ENCODE peak calls at places on chromosomes 1 and 21, in ten cellular contexts. P is epithelial cell of esophagus; M is esophagus muscularis mucosa; S is EL; Q is stimulated activated CD4-positive, alpha-beta T cell treated with anti-CD3 and anti-CD28 coated beads, Interleukin-4, amount 100 ng/mL, for 48 hours; X is kidney; H is AML-193; T is A172; E is T-helper 2 cell; N is stimulated activated CD8-positive, alpha-beta memory T cell treated with anti-CD3 and anti-CD28 coated beads, Interleukin-15, amount 100 ng/mL, for 1 hour. V is an unnamed sample.

GRCh38 chr21:34807881-34808568 is 139.2 kb downstream of the CLIC6 start:
- DNase-seq in P (peak; percentile 98), M (no peak), S (peak; percentile 94), Q (peak; percentile 50), X (peak; percentile 74), H (no peak), T (peak; percentile 98), E (peak; percentile 69), N (peak; percentile 19), V (peak; percentile 92)

GRCh38 chr1:188423088-188423487 is 1594.3 kb downstream of the PLA2G4A start:
- DNase-seq in P (no peak), M (no peak), S (no peak), Q (no peak), X (no peak), H (peak; percentile 55), T (no peak), E (no peak), N (no peak), V (no peak)

GRCh38 chr21:37346841-37347430 is 19.6 kb upstream of the DYRK1A start:
- DNase-seq in P (no peak), M (no peak), S (no peak), Q (no peak), X (no peak), H (no peak), T (no peak), E (no peak), N (no peak), V (no peak)

GRCh38 chr1:114482585-114482984 is 28.4 kb downstream of the TRIM33 start:
- DNase-seq in P (peak; percentile 74), M (no peak), S (no peak), Q (no peak), X (no peak), H (peak; percentile 80), T (no peak), E (no peak), N (no peak), V (no peak)

GRCh38 chr1:179794669-179795068 is 51.6 kb downstream of the FAM163A start:
- DNase-seq in P (no peak), M (no peak), S (no peak), Q (no peak), X (no peak), H (no peak), T (peak; percentile 60), E (no peak), N (no peak), V (peak; percentile 97)

GRCh38 chr1:206878456-206878855 is 13.0 kb downstream of the IL20 start:
- DNase-seq in P (no peak), M (no peak), S (no peak), Q (no peak), X (no peak), H (peak; percentile 9), T (no peak), E (no peak), N (no peak), V (no peak)

GRCh38 chr1:66446261-66447001 is 87.5 kb upstream of the SGIP1 start:
- DNase-seq in P (peak; percentile 69), M (no peak), S (peak; percentile 76), Q (no peak), X (no peak), H (peak; percentile 65), T (peak; percentile 46), E (peak; percentile 45), N (no peak), V (no peak)

GRCh38 chr1:196078691-196079090 is 529.5 kb downstream of the KCNT2 start:
- DNase-seq in P (peak; percentile 64), M (no peak), S (peak; percentile 4), Q (no peak), X (no peak), H (no peak), T (peak; percentile 7), E (no peak), N (no peak), V (peak; percentile 7)

GRCh38 chr1:47385020-47385419 is 31.1 kb upstream of the FOXE3 start:
- DNase-seq in P (no peak), M (no peak), S (no peak), Q (no peak), X (no peak), H (no peak), T (no peak), E (no peak), N (no peak), V (no peak)

GRCh38 chr1:160325252-160325651 is 17.8 kb downstream of the COPA start:
- DNase-seq in P (no peak), M (no peak), S (no peak), Q (no peak), X (no peak), H (no peak), T (no peak), E (no peak), N (no peak), V (no peak)

GRCh38 chr1:21451212-21451611 is 11.3 kb downstream of the NBPF3 start:
- DNase-seq in P (no peak), M (no peak), S (peak; percentile 90), Q (no peak), X (no peak), H (no peak), T (peak; percentile 44), E (no peak), N (no peak), V (peak; percentile 75)

GRCh38 chr1:109466440-109467300 is at the start of gene SYPL2:
- DNase-seq in P (no peak), M (no peak), S (peak; percentile 50), Q (no peak), X (peak; percentile 89), H (no peak), T (no peak), E (no peak), N (no peak), V (no peak)

GRCh38 chr1:49026230-49026811 is 249.6 kb upstream of the BEND5 start:
- DNase-seq in P (no peak), M (no peak), S (no peak), Q (no peak), X (no peak), H (no peak), T (no peak), E (no peak), N (no peak), V (no peak)

GRCh38 chr1:112575154-112575804 is 43.7 kb downstream of the ST7L start:
- DNase-seq in P (peak; percentile 78), M (no peak), S (peak; percentile 93), Q (no peak), X (no peak), H (no peak), T (peak; percentile 88), E (no peak), N (no peak), V (peak; percentile 94)

GRCh38 chr1:69585666-69586065 is 17.9 kb downstream of the LRRC7 start:
- DNase-seq in P (no peak), M (no peak), S (no peak), Q (no peak), X (no peak), H (no peak), T (no peak), E (no peak), N (no peak), V (no peak)

GRCh38 chr1:117607471-117607870 is 1.6 kb downstream of the TENT5C start:
- DNase-seq in P (peak; percentile 13), M (no peak), S (no peak), Q (no peak), X (no peak), H (peak; percentile 90), T (no peak), E (peak; percentile 75), N (peak; percentile 13), V (no peak)

GRCh38 chr1:30466610-30467009 is 256.8 kb downstream of the MATN1 start:
- DNase-seq in P (no peak), M (no peak), S (no peak), Q (no peak), X (peak; percentile 9), H (no peak), T (no peak), E (no peak), N (no peak), V (no peak)

GRCh38 chr1:226972931-226973330 is 32.8 kb downstream of the COQ8A start:
- DNase-seq in P (no peak), M (no peak), S (no peak), Q (no peak), X (peak; percentile 58), H (no peak), T (no peak), E (no peak), N (no peak), V (no peak)

GRCh38 chr1:235079443-235079967 is 49.1 kb downstream of the TOMM20 start:
- DNase-seq in P (peak; percentile 99), M (no peak), S (no peak), Q (no peak), X (peak; percentile 96), H (no peak), T (peak; percentile 89), E (no peak), N (no peak), V (peak; percentile 52)

GRCh38 chr1:156086256-156086662 is 4.0 kb upstream of the MEX3A start:
- DNase-seq in P (no peak), M (no peak), S (peak; percentile 29), Q (no peak), X (no peak), H (no peak), T (peak; percentile 76), E (no peak), N (no peak), V (no peak)

GRCh38 chr1:38334930-38335592 is 288.5 kb upstream of the POU3F1 start:
- DNase-seq in P (no peak), M (peak; percentile 80), S (no peak), Q (peak; percentile 3), X (no peak), H (peak; percentile 23), T (no peak), E (no peak), N (no peak), V (no peak)

GRCh38 chr1:79353224-79353623 is 346.7 kb upstream of the ADGRL4 start:
- DNase-seq in P (peak; percentile 70), M (no peak), S (peak; percentile 71), Q (no peak), X (no peak), H (peak; percentile 3), T (peak; percentile 50), E (no peak), N (no peak), V (peak; percentile 59)

GRCh38 chr1:218374972-218375371 is 29.8 kb downstream of the TGFB2 start:
- DNase-seq in P (peak; percentile 64), M (no peak), S (peak; percentile 26), Q (no peak), X (no peak), H (no peak), T (peak; percentile 74), E (no peak), N (no peak), V (no peak)

GRCh38 chr1:117059334-117059677 is 820 bp upstream of the TTF2 start:
- DNase-seq in P (peak; percentile 49), M (peak; percentile 90), S (no peak), Q (peak; percentile 60), X (peak; percentile 85), H (peak; percentile 38), T (peak; percentile 43), E (peak; percentile 58), N (peak; percentile 25), V (peak; percentile 47)

GRCh38 chr21:27776925-27777553 is 810.2 kb upstream of the ADAMTS5 start:
- DNase-seq in P (no peak), M (no peak), S (no peak), Q (no peak), X (peak; percentile 61), H (no peak), T (no peak), E (no peak), N (no peak), V (no peak)

GRCh38 chr1:246907472-246907871 is 24.3 kb downstream of the AHCTF1 start:
- DNase-seq in P (peak; percentile 52), M (no peak), S (peak; percentile 39), Q (no peak), X (no peak), H (peak; percentile 57), T (peak; percentile 49), E (no peak), N (no peak), V (peak; percentile 9)

GRCh38 chr1:160724445-160725242 is 13.0 kb upstream of the CD48 start:
- DNase-seq in P (peak; percentile 54), M (no peak), S (peak; percentile 1), Q (no peak), X (no peak), H (no peak), T (no peak), E (no peak), N (no peak), V (no peak)

GRCh38 chr1:147720557-147720956 is 39.8 kb downstream of the GJA5 start:
- DNase-seq in P (no peak), M (no peak), S (no peak), Q (no peak), X (no peak), H (no peak), T (no peak), E (no peak), N (no peak), V (no peak)

V was measured in NCI-H226.